ENCODE peak calls at places on chromosomes 3 and 15, in six cellular contexts. F is cardiac fibroblast, S is mucosa of descending colon, Q is upper lobe of right lung, L is body of pancreas, U is astrocyte of the cerebellum. M is an unnamed sample.

GRCh38 chr3:31226331-31226730 is 306.4 kb upstream of the STT3B start:
- DNase-seq in S (no peak), L (no peak), Q (no peak), F (no peak), U (no peak), M (no peak)

GRCh38 chr3:81490541-81491288 is 270.7 kb downstream of the GBE1 start:
- DNase-seq in Q (peak), F (peak), U (peak), S (peak), L (peak), M (peak)

GRCh38 chr3:107794664-107795443 is 272.1 kb downstream of the BBX start:
- DNase-seq in U (no peak), Q (no peak), S (no peak), F (no peak), L (no peak), M (no peak)

GRCh38 chr15:31024979-31025378 is 33.6 kb upstream of the MTMR10 start:
- DNase-seq in F (peak), S (no peak), U (no peak), L (no peak), Q (no peak), M (no peak)

GRCh38 chr15:57896114-57896513 is 169.4 kb downstream of the ALDH1A2 start:
- DNase-seq in S (no peak), U (no peak), L (no peak), F (no peak), Q (no peak), M (no peak)

GRCh38 chr3:46546896-46547440 is 19.1 kb downstream of the LRRC2 start:
- DNase-seq in L (no peak), F (no peak), U (no peak), S (no peak), Q (no peak), M (no peak)

GRCh38 chr3:195081242-195081963 is 189.6 kb downstream of the XXYLT1 start:
- DNase-seq in U (no peak), S (peak), Q (no peak), F (no peak), L (no peak), M (no peak)

GRCh38 chr3:115819785-115820384 is 196.6 kb downstream of the GAP43 start:
- DNase-seq in Q (no peak), L (peak), F (peak), S (peak), U (peak), M (peak)

GRCh38 chr15:69035205-69035917 is 20.9 kb downstream of the NOX5 start:
- DNase-seq in U (no peak), S (peak), Q (no peak), L (no peak), F (peak), M (no peak)

GRCh38 chr3:127456471-127457093 is 134.0 kb downstream of the TPRA1 start:
- DNase-seq in S (no peak), U (no peak), L (no peak), Q (peak), F (peak), M (peak)
- H3K4me3 ChIP-seq in S (no peak), U (no peak), L (no peak), Q (no peak), F (peak), M (peak)

GRCh38 chr3:13241621-13242363 is 168.6 kb upstream of the IQSEC1 start:
- DNase-seq in L (no peak), Q (no peak), F (no peak), U (no peak), S (no peak), M (no peak)
- TF ChIP-seq CTCF in L (no peak), Q (no peak), F (no peak), U (no peak), S (no peak), M (no peak)

GRCh38 chr3:53484979-53485378 is 9.4 kb upstream of the CACNA1D start:
- DNase-seq in Q (no peak), F (no peak), L (no peak), U (no peak), S (no peak), M (no peak)
- H3K4me3 ChIP-seq in Q (no peak), F (no peak), L (no peak), U (no peak), S (no peak), M (no peak)

DNA sequence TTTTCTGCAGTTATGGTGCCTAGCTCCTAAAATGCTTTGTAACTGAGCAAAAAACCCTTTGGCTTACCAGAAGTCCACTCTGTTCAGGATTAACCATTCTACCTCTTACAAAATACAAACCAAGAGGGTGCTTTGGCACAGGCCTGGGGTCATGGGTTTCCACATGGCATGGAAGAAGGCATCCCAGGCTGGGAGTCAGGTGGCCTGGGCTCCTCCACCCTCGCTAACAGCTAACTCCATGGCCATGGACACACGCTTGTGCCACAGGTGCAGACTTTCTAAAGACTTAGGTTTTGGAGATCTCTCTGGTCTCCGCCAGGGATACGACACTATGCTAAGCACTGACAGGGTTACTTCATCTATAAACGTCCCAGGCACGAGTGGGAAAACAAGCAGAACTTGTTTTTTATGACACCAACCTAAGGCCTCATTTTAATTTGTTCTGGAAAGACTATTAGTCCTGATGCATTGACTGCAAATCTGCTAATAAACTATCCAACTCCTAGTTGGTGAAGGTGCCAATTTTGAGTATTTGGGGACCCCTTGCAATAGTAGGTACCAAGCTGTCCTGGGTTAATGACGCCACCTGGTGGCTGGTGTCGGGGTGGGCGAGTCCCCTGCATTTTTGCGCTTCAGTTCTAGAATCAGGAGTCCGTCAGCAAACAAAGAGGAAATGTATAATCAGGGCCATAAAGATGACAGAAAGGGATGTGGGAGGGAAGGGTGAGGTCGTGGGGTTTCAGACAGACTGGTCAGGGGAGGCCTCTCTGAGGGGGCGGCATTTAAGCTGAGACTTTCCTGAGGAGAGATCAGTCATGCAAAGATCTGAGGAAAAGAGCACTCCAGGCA is 10.3 kb upstream of the ALDH1A3 start:
- DNase-seq in L (no peak), F (no peak), U (no peak), Q (no peak), S (no peak), M (no peak)
- TF ChIP-seq CTCF in L (no peak), F (peak), U (peak), Q (peak), S (no peak), M (peak)

GRCh38 chr3:169669816-169670215 is 6.3 kb upstream of the MECOM start:
- DNase-seq in U (no peak), F (no peak), Q (no peak), S (no peak), L (no peak), M (no peak)

GRCh38 chr3:169668957-169669681 is 5.6 kb upstream of the MECOM start:
- DNase-seq in S (peak), Q (peak), F (peak), L (peak), U (no peak), M (no peak)

GRCh38 chr3:169667710-169668080 is 4.2 kb upstream of the MECOM start:
- DNase-seq in F (no peak), S (no peak), U (no peak), Q (no peak), L (no peak), M (no peak)

GRCh38 chr3:169667380-169667671 is 3.8 kb upstream of the MECOM start:
- DNase-seq in U (no peak), S (no peak), F (no peak), Q (no peak), L (no peak), M (no peak)

GRCh38 chr3:169668081-169668956 is 4.8 kb upstream of the MECOM start:
- DNase-seq in U (no peak), Q (peak), S (peak), L (peak), F (peak), M (no peak)
- H3K4me3 ChIP-seq in U (peak), Q (peak), S (no peak), L (no peak), F (peak), M (no peak)

GRCh38 chr3:130895690-130896089 is 1.8 kb downstream of the ATP2C1 start:
- DNase-seq in F (no peak), Q (no peak), S (no peak), L (no peak), U (no peak), M (no peak)

GRCh38 chr3:130894130-130894872 is 417 bp downstream of the ATP2C1 start:
- DNase-seq in L (peak), F (no peak), S (peak), Q (peak), U (no peak), M (no peak)

GRCh38 chr3:130894873-130895330 is 1.0 kb downstream of the ATP2C1 start:
- DNase-seq in L (no peak), F (peak), Q (no peak), S (no peak), U (no peak), M (no peak)

GRCh38 chr3:130892759-130893239 is 1.1 kb upstream of the ATP2C1 start:
- DNase-seq in L (peak), F (peak), S (no peak), U (peak), Q (no peak), M (peak)

DNA sequence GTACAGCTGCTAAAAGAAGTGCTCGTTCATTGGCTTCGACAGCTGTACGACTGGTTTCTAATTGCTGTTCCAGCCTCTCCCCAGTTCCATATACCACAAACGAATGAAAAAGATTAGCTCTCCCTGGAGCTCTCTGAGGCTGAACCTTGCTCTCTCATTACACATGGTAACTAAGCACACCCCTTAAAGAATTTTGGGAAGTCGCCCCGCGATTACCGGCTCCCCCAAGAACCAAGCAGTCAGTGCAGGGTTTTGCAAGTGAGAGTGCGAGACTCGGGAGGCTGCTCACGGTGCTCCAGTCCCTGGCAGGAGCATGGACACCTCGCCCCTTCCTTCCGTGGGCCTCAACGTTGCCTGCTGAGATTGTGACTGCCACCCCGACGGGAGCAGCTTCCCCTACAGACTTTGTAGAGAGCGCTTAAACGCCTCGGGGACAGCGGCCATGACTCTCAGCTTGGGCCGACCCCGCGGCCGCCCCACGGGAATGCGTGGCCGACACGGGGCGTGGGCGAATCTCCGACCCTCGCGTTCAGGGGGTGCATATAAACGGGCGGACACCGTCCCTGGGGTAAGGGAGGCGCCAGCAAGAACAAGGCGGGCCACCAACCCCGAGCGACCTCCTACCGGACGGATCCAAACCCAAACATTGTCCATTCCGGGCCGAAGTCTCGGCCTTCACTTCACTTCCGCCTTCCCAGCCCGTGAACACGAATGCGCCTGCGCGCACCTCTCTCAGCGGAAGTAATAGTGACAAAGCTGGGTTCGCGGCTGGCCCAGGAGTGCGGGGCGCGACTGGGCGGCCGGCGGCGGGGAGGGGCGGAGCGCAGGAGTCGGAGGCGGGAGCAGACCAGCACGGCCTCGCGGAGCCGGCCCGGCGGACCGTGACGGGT is at the start of gene ATP2C1:
- DNase-seq in S (peak), F (peak), U (peak), L (peak), Q (peak), M (peak)
- TF ChIP-seq CTCF in S (no peak), F (no peak), U (no peak), L (no peak), Q (no peak), M (no peak)

GRCh38 chr15:40333922-40334492 is 6.7 kb downstream of the CCDC9B start:
- DNase-seq in S (peak), Q (peak), F (peak), U (no peak), L (no peak), M (no peak)
- H3K4me3 ChIP-seq in S (no peak), Q (peak), F (no peak), U (no peak), L (no peak), M (no peak)